ENCODE peak calls at places on chromosomes 5 and 9, in five cellular contexts. L is IMR-90, I is omental fat pad, G is GM23248, O is cardiac fibroblast. X is an unnamed sample.

GRCh38 chr5:120464627-120465280 is 654 bp downstream of the PRR16 start:
- DNase-seq in O (peak), L (peak), I (no peak), G (peak), X (peak)

GRCh38 chr5:10201223-10201868 is 48.3 kb downstream of the ATPSCKMT start:
- DNase-seq in O (peak), I (no peak), L (peak), G (no peak), X (no peak)

GRCh38 chr9:124044448-124044847 is 32.9 kb downstream of the LHX2 start:
- DNase-seq in G (no peak), I (no peak), O (no peak), L (no peak), X (no peak)

GRCh38 chr5:171945066-171945465 is 61.4 kb downstream of the FBXW11 start:
- DNase-seq in L (peak), G (peak), I (no peak), O (peak), X (no peak)

GRCh38 chr5:84088996-84089395 is 295.7 kb downstream of the EDIL3 start:
- DNase-seq in L (peak), O (peak), I (no peak), G (peak), X (no peak)

GRCh38 chr5:181164076-181164952 is 16.9 kb downstream of the OR2V2 start:
- DNase-seq in G (peak), L (peak), O (no peak), I (no peak), X (no peak)

GRCh38 chr5:107705390-107706014 is 34.8 kb upstream of the EFNA5 start:
- DNase-seq in L (peak), O (no peak), I (no peak), G (peak), X (no peak)

GRCh38 chr9:132234501-132235045 is 72.7 kb downstream of the NTNG2 start:
- DNase-seq in G (peak), O (no peak), I (no peak), L (no peak), X (no peak)

GRCh38 chr5:80745490-80745889 is 90.7 kb upstream of the DHFR start:
- DNase-seq in G (peak), I (no peak), L (peak), O (no peak), X (no peak)

GRCh38 chr9:26779072-26779471 is 113.5 kb downstream of the CAAP1 start:
- DNase-seq in L (peak), O (no peak), I (no peak), G (peak), X (no peak)

GRCh38 chr5:173201636-173202265 is 33.3 kb downstream of the NKX2-5 start:
- DNase-seq in O (peak), G (peak), I (no peak), L (peak), X (no peak)

GRCh38 chr9:29311221-29311620 is 1737.9 kb upstream of the C9orf72 start:
- DNase-seq in L (no peak), O (no peak), I (no peak), G (no peak), X (no peak)

GRCh38 chr5:109779036-109779735 is 89.5 kb downstream of the MAN2A1 start:
- DNase-seq in I (no peak), L (peak), O (peak), G (no peak), X (no peak)

GRCh38 chr9:114177423-114178064 is 22.2 kb downstream of the COL27A1 start:
- DNase-seq in L (peak), I (no peak), G (peak), O (peak), X (no peak)

GRCh38 chr5:67095346-67095871 is 101.2 kb downstream of the CD180 start:
- DNase-seq in I (no peak), G (peak), O (peak), L (peak), X (no peak)

GRCh38 chr5:25255128-25255527 is 610.4 kb upstream of the CDH10 start:
- DNase-seq in L (no peak), O (no peak), G (no peak), I (no peak), X (no peak)

GRCh38 chr5:113434889-113435288 is at the start of gene TSSK1B:
- DNase-seq in O (no peak), I (no peak), G (no peak), L (no peak), X (no peak)

GRCh38 chr9:95007470-95007869 is 281.0 kb downstream of the AOPEP start:
- DNase-seq in L (no peak), G (peak), I (no peak), O (peak), X (no peak)

GRCh38 chr9:95030920-95031662 is 286.4 kb downstream of the FANCC start:
- DNase-seq in I (no peak), L (no peak), O (no peak), G (no peak), X (no peak)

GRCh38 chr9:119009253-119009652 is 360.0 kb downstream of the BRINP1 start:
- DNase-seq in L (no peak), G (peak), I (no peak), O (no peak), X (peak)

GRCh38 chr5:15993334-15993733 is 186.3 kb downstream of the MARCHF11 start:
- DNase-seq in I (no peak), G (peak), O (peak), L (peak), X (no peak)

GRCh38 chr5:38765461-38765861 is 80.4 kb upstream of the OSMR start:
- DNase-seq in O (peak), I (no peak), L (peak), G (no peak), X (no peak)

GRCh38 chr9:127163409-127163808 is 41.0 kb upstream of the ANGPTL2 start:
- DNase-seq in G (peak), L (peak), I (no peak), O (peak), X (no peak)

GRCh38 chr5:60207031-60207430 is 313.5 kb upstream of the PDE4D start:
- DNase-seq in I (no peak), G (no peak), L (no peak), O (no peak), X (no peak)

GRCh38 chr5:8340739-8341344 is 471.9 kb downstream of the MTRR start:
- DNase-seq in L (peak), I (no peak), O (peak), G (peak), X (no peak)

GRCh38 chr9:91681461-91682305 is 258.1 kb upstream of the NFIL3 start:
- DNase-seq in G (peak), I (peak), O (peak), L (peak), X (peak)

GRCh38 chr9:137027369-137028012 is 546 bp downstream of the ABCA2 start:
- DNase-seq in G (peak), L (peak), I (no peak), O (no peak), X (peak)

GRCh38 chr9:129491486-129491855 is 129.4 kb downstream of the C9orf50 start:
- DNase-seq in L (no peak), O (no peak), G (no peak), I (no peak), X (no peak)

GRCh38 chr5:71700803-71701202 is 18.3 kb upstream of the CARTPT start:
- DNase-seq in G (no peak), O (no peak), L (no peak), I (no peak), X (no peak)

GRCh38 chr5:78568212-78568611 is 80.4 kb downstream of the LHFPL2 start:
- DNase-seq in G (no peak), L (no peak), O (no peak), I (no peak), X (no peak)

GRCh38 chr9:107815782-107816181 is 326.2 kb upstream of the KLF4 start:
- DNase-seq in G (no peak), L (no peak), O (no peak), I (no peak), X (no peak)

X was measured in upper lobe of left lung.